ENCODE peak calls at places on chromosomes 3 and 15, in six cellular contexts. P is HepG2, U is H1, D is K562, B is SK-N-SH, X is GM12878. K is an unnamed sample.
A peak's percentile ranks its signal among the peaks of the same experiment; 100 is the strongest.

GRCh38 chr3:20096135-20096685 is 56.0 kb downstream of the KAT2B start:
- DNase-seq in P (no peak), U (no peak), D (no peak), B (no peak), X (no peak), K (peak; percentile 31)

GRCh38 chr3:7568526-7569184 is 707.7 kb downstream of the GRM7 start:
- DNase-seq in P (no peak), U (no peak), D (no peak), B (no peak), X (no peak), K (no peak)

GRCh38 chr15:25181290-25182097 is 226.7 kb downstream of the SNRPN start:
- DNase-seq in P (no peak), U (no peak), D (no peak), B (no peak), X (no peak), K (no peak)

GRCh38 chr3:187746479-187747335 is 1.4 kb upstream of the BCL6 start:
- DNase-seq in P (no peak), U (no peak), D (peak; percentile 58), B (no peak), X (no peak), K (no peak)

GRCh38 chr3:72338942-72339749 is 509.1 kb downstream of the SHQ1 start:
- DNase-seq in P (peak; percentile 41), U (no peak), D (peak; percentile 87), B (no peak), X (peak; percentile 15), K (no peak)

GRCh38 chr3:188686319-188686718 is 485.5 kb upstream of the TPRG1 start:
- DNase-seq in P (no peak), U (no peak), D (no peak), B (no peak), X (no peak), K (no peak)

GRCh38 chr3:132867526-132867925 is 145.3 kb upstream of the NPHP3 start:
- DNase-seq in P (no peak), U (no peak), D (no peak), B (no peak), X (no peak), K (no peak)

GRCh38 chr3:14959358-14959943 is 12.1 kb downstream of the NR2C2 start:
- DNase-seq in P (no peak), U (no peak), D (peak; percentile 31), B (no peak), X (no peak), K (no peak)

GRCh38 chr3:138253609-138254008 is 66.5 kb downstream of the ARMC8 start:
- DNase-seq in P (no peak), U (no peak), D (no peak), B (no peak), X (no peak), K (no peak)

GRCh38 chr3:13532085-13532484 is 16.8 kb upstream of the FBLN2 start:
- DNase-seq in P (no peak), U (no peak), D (no peak), B (no peak), X (no peak), K (no peak)

GRCh38 chr15:63979227-63979793 is 67.0 kb downstream of the DAPK2 start:
- DNase-seq in P (no peak), U (no peak), D (no peak), B (no peak), X (no peak), K (no peak)

GRCh38 chr3:196793224-196793623 is 53.6 kb downstream of the PAK2 start:
- DNase-seq in P (peak; percentile 84), U (no peak), D (no peak), B (peak; percentile 25), X (no peak), K (no peak)

GRCh38 chr15:58513681-58514336 is 82.0 kb downstream of the LIPC start:
- DNase-seq in P (no peak), U (no peak), D (no peak), B (no peak), X (no peak), K (no peak)

GRCh38 chr3:113231391-113231790 is 20.0 kb downstream of the BOC start:
- DNase-seq in P (no peak), U (no peak), D (no peak), B (no peak), X (no peak), K (no peak)

GRCh38 chr3:74844428-74844827 is 230.0 kb upstream of the CNTN3 start:
- DNase-seq in P (no peak), U (no peak), D (no peak), B (no peak), X (no peak), K (no peak)

GRCh38 chr3:128488636-128488994 is 4.4 kb downstream of the GATA2 start:
- DNase-seq in P (no peak), U (no peak), D (peak; percentile 68), B (peak; percentile 68), X (no peak), K (no peak)

GRCh38 chr3:146589899-146590508 is 15.1 kb downstream of the PLSCR5 start:
- DNase-seq in P (peak; percentile 52), U (no peak), D (peak; percentile 46), B (peak; percentile 12), X (no peak), K (no peak)

GRCh38 chr15:68674975-68675374 is 96.2 kb downstream of the CORO2B start:
- DNase-seq in P (no peak), U (no peak), D (no peak), B (no peak), X (peak; percentile 4), K (peak; percentile 87)

GRCh38 chr3:109806929-109807328 is 469.6 kb upstream of the DPPA4 start:
- DNase-seq in P (peak; percentile 5), U (no peak), D (peak; percentile 25), B (no peak), X (no peak), K (peak; percentile 69)

GRCh38 chr3:98978068-98978811 is 76.7 kb upstream of the DCBLD2 start:
- DNase-seq in P (no peak), U (no peak), D (no peak), B (no peak), X (no peak), K (no peak)

GRCh38 chr3:21781371-21781770 is 30.4 kb upstream of the ZNF385D start:
- DNase-seq in P (no peak), U (no peak), D (no peak), B (no peak), X (no peak), K (no peak)

GRCh38 chr3:79766474-79767193 is 1.2 kb downstream of the ROBO1 start:
- DNase-seq in P (no peak), U (peak; percentile 53), D (no peak), B (peak; percentile 73), X (no peak), K (no peak)

GRCh38 chr3:79769234-79769633 is 1.4 kb upstream of the ROBO1 start:
- DNase-seq in P (no peak), U (no peak), D (no peak), B (no peak), X (no peak), K (no peak)

GRCh38 chr3:79765854-79766253 is 1.9 kb downstream of the ROBO1 start:
- DNase-seq in P (no peak), U (no peak), D (no peak), B (peak; percentile 27), X (no peak), K (no peak)

GRCh38 chr3:79767953-79768282 is at the start of gene ROBO1:
- DNase-seq in P (no peak), U (no peak), D (no peak), B (peak; percentile 59), X (no peak), K (no peak)

GRCh38 chr3:79767194-79767952 is 425 bp downstream of the ROBO1 start:
- DNase-seq in P (no peak), U (peak; percentile 54), D (no peak), B (peak; percentile 55), X (no peak), K (no peak)
- TF ChIP-seq GABPA in P (no peak), U (no peak), D (no peak), B (no peak), X (no peak), K (no peak)

DNA sequence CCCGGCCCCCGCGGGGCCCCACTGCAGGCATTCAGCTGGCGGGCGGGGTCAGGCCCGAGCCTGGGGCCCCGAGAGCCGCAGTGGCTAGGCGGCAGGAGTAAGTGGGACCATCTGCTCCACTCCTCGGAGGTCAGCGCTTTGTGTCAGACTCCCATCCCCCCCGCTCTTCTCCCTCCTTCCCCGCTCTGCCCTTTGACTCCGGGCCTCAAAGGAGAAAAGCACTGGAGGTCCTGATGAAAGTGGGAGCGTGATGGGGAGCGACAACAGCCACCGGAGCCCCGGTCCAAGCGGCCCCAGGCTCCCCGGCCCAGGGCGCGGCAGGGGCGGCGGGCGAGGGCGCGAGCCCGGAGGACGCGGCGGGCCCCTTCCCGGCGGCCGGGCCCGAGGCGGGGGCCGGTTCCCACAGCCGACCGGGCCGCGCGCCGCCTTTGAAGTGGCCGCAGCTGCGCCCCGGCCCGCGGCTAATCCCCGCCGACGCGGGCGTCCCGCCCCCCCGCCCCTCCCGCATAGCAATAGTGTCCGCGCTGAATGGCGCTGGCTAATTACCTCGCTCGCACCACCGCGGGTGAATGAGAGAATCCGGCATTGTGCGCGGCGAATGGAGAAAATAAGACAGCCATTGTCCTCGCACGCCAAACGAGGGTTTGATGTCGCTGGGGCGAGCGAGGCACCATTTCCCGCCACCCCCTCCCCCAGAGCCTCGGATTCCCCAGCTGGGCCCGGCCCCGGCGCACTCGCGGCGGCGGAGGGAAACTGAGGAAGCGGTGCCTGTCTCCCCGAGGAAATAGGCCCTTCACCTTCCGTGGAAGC is 22.4 kb downstream of the IGDCC3 start:
- DNase-seq in P (peak; percentile 29), U (peak; percentile 63), D (no peak), B (peak; percentile 73), X (no peak), K (no peak)
- H3K27me3 ChIP-seq in P (no peaks in the 10 kb centered on the region), U (peaks cover 33% of the 10 kb centered on the region), D (peaks cover 25% of the 10 kb centered on the region), B (peaks cover 9% of the 10 kb centered on the region), X (peaks cover 8% of the 10 kb centered on the region), K (peaks cover 42% of the 10 kb centered on the region)

DNA sequence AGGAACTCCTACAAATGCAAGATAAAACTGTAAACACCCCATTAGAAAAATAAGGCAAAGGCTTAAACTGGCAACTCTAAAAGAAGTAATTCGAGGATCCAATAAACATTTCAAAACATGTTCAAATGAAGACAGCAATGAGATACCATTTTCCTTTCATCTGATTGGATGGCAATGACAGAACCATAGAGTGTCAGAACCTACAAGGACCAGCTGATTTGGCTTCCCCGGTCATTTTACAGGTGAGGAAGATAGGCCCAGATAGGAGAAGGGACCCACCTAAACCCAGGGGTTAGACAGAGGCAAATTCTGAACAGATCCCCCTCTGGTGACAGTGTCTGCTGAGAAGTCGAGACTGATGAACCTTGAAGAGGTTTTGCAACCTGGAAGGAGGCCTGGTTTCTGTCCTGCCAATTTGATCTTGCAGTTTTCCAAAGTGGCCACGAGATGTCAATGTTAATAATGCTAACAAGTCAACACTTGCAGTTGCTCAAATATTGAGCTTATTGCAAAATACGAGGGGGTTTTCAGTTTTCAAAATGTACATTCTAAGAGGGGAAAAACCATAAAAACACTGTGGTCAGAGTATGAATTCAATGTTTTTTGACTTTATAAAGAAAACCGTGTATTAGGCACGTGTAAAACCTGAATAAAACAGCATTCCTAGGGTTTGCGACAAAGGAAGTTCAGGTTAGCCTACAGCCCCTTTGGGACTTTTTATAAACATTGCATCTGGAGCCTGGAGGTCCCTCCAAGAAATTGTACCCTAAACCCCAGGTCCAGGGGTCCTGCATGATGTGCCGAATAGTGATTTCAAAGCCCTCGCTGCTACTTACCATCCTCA is 21.5 kb downstream of the CFAP161 start:
- DNase-seq in P (peak; percentile 32), U (no peak), D (peak; percentile 72), B (peak; percentile 46), X (no peak), K (peak; percentile 50)
- TF ChIP-seq GABPA in P (no peak), U (no peak), D (no peak), B (no peak), X (no peak), K (no peak)

GRCh38 chr3:27715863-27716262 is 6.3 kb downstream of the EOMES start:
- DNase-seq in P (no peak), U (no peak), D (no peak), B (no peak), X (no peak), K (no peak)
- H3K27me3 ChIP-seq in P (peaks cover 77% of the 10 kb centered on the region), U (peaks cover 94% of the 10 kb centered on the region), D (peaks cover 37% of the 10 kb centered on the region), B (peaks cover 83% of the 10 kb centered on the region), X (peaks cover 24% of the 10 kb centered on the region), K (peaks cover 70% of the 10 kb centered on the region)